ENCODE peak calls at places on chromosomes 11 and 22, in eight cellular contexts. M is IMR-90, H is GM12878, B is A549, I is K562, T is SK-N-SH, V is H1, D is HepG2. F is an unnamed sample.

GRCh38 chr22:37716708-37717107 is 19.9 kb downstream of the TRIOBP start:
- DNase-seq in M (peak), H (no peak), B (no peak), I (no peak), T (no peak), V (no peak), D (no peak), F (no peak)

GRCh38 chr11:117319214-117319840 is 3.3 kb upstream of the BACE1 start:
- DNase-seq in M (peak), H (no peak), B (no peak), I (no peak), T (no peak), V (no peak), D (no peak), F (no peak)

GRCh38 chr11:44066732-44067131 is 662 bp downstream of the ACCS start:
- DNase-seq in M (peak), H (no peak), B (no peak), I (peak), T (peak), V (no peak), D (no peak), F (no peak)

GRCh38 chr22:46289244-46289891 is 7.3 kb upstream of the GTSE1 start:
- DNase-seq in M (no peak), H (no peak), B (no peak), I (no peak), T (no peak), V (no peak), D (no peak), F (no peak)

GRCh38 chr11:5521540-5521939 is 5.0 kb upstream of the UBQLNL start:
- DNase-seq in M (no peak), H (no peak), B (no peak), I (peak), T (no peak), V (no peak), D (no peak), F (no peak)

GRCh38 chr22:46066691-46067090 is 83.6 kb upstream of the PPARA start:
- DNase-seq in M (no peak), H (no peak), B (no peak), I (no peak), T (no peak), V (no peak), D (no peak), F (no peak)

GRCh38 chr22:20106205-20106848 is 9.6 kb upstream of the RANBP1 start:
- DNase-seq in M (no peak), H (no peak), B (no peak), I (no peak), T (no peak), V (no peak), D (no peak), F (no peak)

GRCh38 chr11:46060013-46060412 is 61.2 kb downstream of the PHF21A start:
- DNase-seq in M (no peak), H (no peak), B (no peak), I (no peak), T (no peak), V (no peak), D (no peak), F (no peak)

GRCh38 chr11:47523491-47524199 is 29.3 kb downstream of the CELF1 start:
- DNase-seq in M (peak), H (no peak), B (peak), I (peak), T (no peak), V (no peak), D (peak), F (no peak)

GRCh38 chr11:60942970-60943565 is 8.9 kb downstream of the SLC15A3 start:
- DNase-seq in M (no peak), H (no peak), B (no peak), I (no peak), T (no peak), V (no peak), D (no peak), F (no peak)

GRCh38 chr22:43173976-43174720 is 12.8 kb downstream of the TTLL12 start:
- DNase-seq in M (no peak), H (no peak), B (no peak), I (no peak), T (no peak), V (no peak), D (no peak), F (no peak)

GRCh38 chr11:10456519-10456918 is 1.5 kb downstream of the AMPD3 start:
- DNase-seq in M (no peak), H (no peak), B (no peak), I (peak), T (no peak), V (no peak), D (no peak), F (no peak)

GRCh38 chr11:103202048-103202651 is 92.9 kb downstream of the DYNC2H1 start:
- DNase-seq in M (peak), H (no peak), B (peak), I (peak), T (peak), V (no peak), D (peak), F (no peak)

GRCh38 chr11:130979386-130979972 is 63.2 kb upstream of the SNX19 start:
- DNase-seq in M (peak), H (no peak), B (peak), I (peak), T (peak), V (no peak), D (no peak), F (no peak)

GRCh38 chr11:134332189-134332631 is 422 bp downstream of the GLB1L2 start:
- DNase-seq in M (no peak), H (no peak), B (no peak), I (peak), T (peak), V (peak), D (no peak), F (peak)

GRCh38 chr11:122748968-122749687 is 89.2 kb upstream of the CRTAM start:
- DNase-seq in M (peak), H (peak), B (no peak), I (no peak), T (no peak), V (no peak), D (no peak), F (no peak)

GRCh38 chr11:42870480-42870879 is 441.3 kb upstream of the API5 start:
- DNase-seq in M (no peak), H (no peak), B (no peak), I (no peak), T (peak), V (no peak), D (no peak), F (no peak)

GRCh38 chr11:116837231-116838091 is at the start of gene APOA1:
- DNase-seq in M (no peak), H (no peak), B (no peak), I (no peak), T (peak), V (no peak), D (peak), F (no peak)

GRCh38 chr11:113256431-113257227 is 57.8 kb upstream of the TTC12 start:
- DNase-seq in M (no peak), H (no peak), B (no peak), I (no peak), T (no peak), V (no peak), D (no peak), F (no peak)

GRCh38 chr11:119890466-119890865 is 161.5 kb upstream of the NECTIN1 start:
- DNase-seq in M (no peak), H (no peak), B (no peak), I (no peak), T (no peak), V (no peak), D (no peak), F (no peak)

GRCh38 chr11:76443254-76443935 is 1.4 kb upstream of the EMSY start:
- DNase-seq in M (no peak), H (no peak), B (no peak), I (peak), T (no peak), V (no peak), D (no peak), F (no peak)

GRCh38 chr11:48164836-48165235 is 51.8 kb upstream of the OR4B1 start:
- DNase-seq in M (no peak), H (no peak), B (no peak), I (no peak), T (no peak), V (no peak), D (no peak), F (no peak)

GRCh38 chr11:70811483-70811882 is 413.2 kb downstream of the CTTN start:
- DNase-seq in M (no peak), H (no peak), B (no peak), I (no peak), T (no peak), V (no peak), D (no peak), F (no peak)

GRCh38 chr11:10806206-10806605 is 2.5 kb downstream of the EIF4G2 start:
- DNase-seq in M (no peak), H (no peak), B (no peak), I (no peak), T (no peak), V (no peak), D (no peak), F (no peak)

GRCh38 chr22:49205401-49205800 is 622.3 kb downstream of the BRD1 start:
- DNase-seq in M (no peak), H (no peak), B (no peak), I (no peak), T (no peak), V (peak), D (no peak), F (peak)

GRCh38 chr22:29695129-29695926 is 24.5 kb upstream of the CABP7 start:
- DNase-seq in M (no peak), H (no peak), B (no peak), I (no peak), T (peak), V (no peak), D (no peak), F (no peak)

GRCh38 chr11:27807594-27807993 is 107.3 kb upstream of the BDNF start:
- DNase-seq in M (peak), H (no peak), B (no peak), I (no peak), T (no peak), V (no peak), D (no peak), F (no peak)

GRCh38 chr22:46801826-46802607 is 39.6 kb downstream of the TBC1D22A start:
- DNase-seq in M (no peak), H (no peak), B (no peak), I (no peak), T (no peak), V (no peak), D (no peak), F (no peak)

GRCh38 chr11:3165152-3165705 is at the start of gene OSBPL5:
- DNase-seq in M (peak), H (no peak), B (peak), I (peak), T (peak), V (no peak), D (no peak), F (peak)

GRCh38 chr11:57330029-57330428 is 5.3 kb upstream of the TNKS1BP1 start:
- DNase-seq in M (no peak), H (no peak), B (no peak), I (no peak), T (no peak), V (no peak), D (no peak), F (no peak)
- TF ChIP-seq USF2 in M (no peak), H (no peak), B (no peak), I (no peak), T (no peak), V (no peak), D (no peak), F (no peak)

GRCh38 chr11:92758216-92758615 is 211.2 kb upstream of the MTNR1B start:
- DNase-seq in M (no peak), H (no peak), B (no peak), I (no peak), T (no peak), V (no peak), D (no peak), F (no peak)
- TF ChIP-seq USF2 in M (no peak), H (no peak), B (no peak), I (no peak), T (no peak), V (no peak), D (no peak), F (no peak)

GRCh38 chr22:27214691-27215090 is 557.3 kb downstream of the MIAT start:
- DNase-seq in M (no peak), H (no peak), B (no peak), I (no peak), T (no peak), V (no peak), D (no peak), F (no peak)

GRCh38 chr22:27218012-27218483 is 560.7 kb downstream of the MIAT start:
- DNase-seq in M (no peak), H (no peak), B (no peak), I (no peak), T (peak), V (no peak), D (no peak), F (no peak)

GRCh38 chr22:27215826-27216320 is 558.5 kb downstream of the MIAT start:
- DNase-seq in M (no peak), H (no peak), B (no peak), I (no peak), T (no peak), V (no peak), D (no peak), F (no peak)

GRCh38 chr22:27217154-27217553 is 559.8 kb downstream of the MIAT start:
- DNase-seq in M (no peak), H (no peak), B (no peak), I (no peak), T (peak), V (no peak), D (no peak), F (no peak)

DNA sequence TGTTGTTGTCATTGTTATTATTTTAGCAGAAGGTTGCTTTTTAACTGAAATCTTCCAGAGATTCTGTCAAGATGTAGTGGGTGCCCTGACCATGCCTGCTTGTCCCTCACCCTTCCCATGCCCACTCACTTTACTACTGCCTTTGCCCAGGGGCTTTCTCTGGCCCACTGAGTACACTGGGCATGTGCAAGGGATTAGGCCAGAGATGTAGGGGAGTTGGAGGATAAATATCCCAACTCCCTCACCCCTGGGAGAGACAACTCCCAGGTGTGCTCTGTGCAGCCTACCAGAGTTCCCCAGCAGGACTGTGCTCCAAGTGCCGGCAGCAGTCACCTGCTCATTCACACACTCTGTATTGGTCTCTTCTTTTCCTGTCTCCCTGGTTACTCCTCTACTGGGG is 559.1 kb downstream of the MIAT start:
- DNase-seq in M (no peak), H (no peak), B (no peak), I (no peak), T (no peak), V (no peak), D (no peak), F (no peak)
- TF ChIP-seq USF2 in M (no peak), H (no peak), B (no peak), I (no peak), T (no peak), V (no peak), D (no peak), F (no peak)

DNA sequence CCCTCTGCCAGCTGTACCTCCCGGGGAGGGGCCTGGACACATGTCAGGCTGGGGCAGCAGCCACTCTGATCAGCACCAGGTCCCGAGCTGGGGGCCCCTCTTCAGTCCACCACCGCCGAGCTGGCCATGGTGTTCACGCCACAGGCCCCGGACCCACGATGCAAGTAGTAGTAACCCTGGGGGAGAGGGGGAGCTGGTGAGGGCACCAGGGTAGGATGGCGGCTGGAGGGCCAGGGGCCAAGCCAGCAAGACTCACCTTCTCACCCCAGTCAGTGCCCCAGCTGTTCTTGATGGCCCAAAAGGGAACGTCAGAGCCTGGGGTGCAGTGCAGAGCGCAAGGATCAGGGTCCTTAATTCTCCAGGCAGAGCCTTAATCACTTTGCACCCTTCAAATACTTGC is 4.6 kb downstream of the CTSF start:
- DNase-seq in M (no peak), H (no peak), B (no peak), I (no peak), T (no peak), V (no peak), D (no peak), F (no peak)
- TF ChIP-seq USF2 in M (no peak), H (no peak), B (no peak), I (no peak), T (no peak), V (no peak), D (no peak), F (no peak)

GRCh38 chr11:14583252-14584105 is 60.1 kb upstream of the PDE3B start:
- DNase-seq in M (no peak), H (no peak), B (no peak), I (no peak), T (peak), V (no peak), D (peak), F (no peak)

GRCh38 chr11:14585438-14585837 is 58.2 kb upstream of the PDE3B start:
- DNase-seq in M (no peak), H (no peak), B (no peak), I (no peak), T (no peak), V (no peak), D (no peak), F (no peak)

GRCh38 chr11:14582835-14583234 is 60.8 kb upstream of the PDE3B start:
- DNase-seq in M (no peak), H (no peak), B (no peak), I (no peak), T (no peak), V (no peak), D (no peak), F (no peak)

GRCh38 chr11:14587203-14587602 is 56.4 kb upstream of the PDE3B start:
- DNase-seq in M (no peak), H (no peak), B (no peak), I (no peak), T (no peak), V (no peak), D (no peak), F (no peak)

GRCh38 chr11:14584595-14584994 is 59.0 kb upstream of the PDE3B start:
- DNase-seq in M (no peak), H (no peak), B (no peak), I (no peak), T (peak), V (no peak), D (peak), F (no peak)
- TF ChIP-seq USF2 in M (no peak), H (no peak), B (no peak), I (no peak), T (no peak), V (no peak), D (no peak), F (no peak)

DNA sequence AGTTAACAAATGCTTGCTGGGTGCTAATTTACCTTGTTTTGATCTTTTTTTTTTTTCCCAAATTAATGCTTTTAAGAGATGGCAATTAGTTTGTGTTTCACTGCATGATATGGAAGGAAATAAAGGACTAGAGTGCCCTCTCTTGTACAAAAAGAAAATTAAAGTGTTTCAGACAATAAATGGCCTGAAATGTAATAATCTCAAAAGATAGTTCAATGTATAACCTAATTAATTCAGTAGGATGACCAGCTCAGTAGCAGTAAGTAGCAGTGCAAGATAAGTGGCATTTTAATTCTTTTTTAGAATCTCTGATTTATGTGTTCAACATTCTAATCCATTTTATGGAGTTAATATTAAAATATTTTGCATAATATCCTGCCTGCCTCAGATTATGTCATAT is 39.9 kb upstream of the MYO18B start:
- DNase-seq in M (peak), H (no peak), B (no peak), I (no peak), T (peak), V (no peak), D (peak), F (no peak)
- TF ChIP-seq USF2 in M (no peak), H (no peak), B (no peak), I (no peak), T (no peak), V (no peak), D (no peak), F (no peak)

DNA sequence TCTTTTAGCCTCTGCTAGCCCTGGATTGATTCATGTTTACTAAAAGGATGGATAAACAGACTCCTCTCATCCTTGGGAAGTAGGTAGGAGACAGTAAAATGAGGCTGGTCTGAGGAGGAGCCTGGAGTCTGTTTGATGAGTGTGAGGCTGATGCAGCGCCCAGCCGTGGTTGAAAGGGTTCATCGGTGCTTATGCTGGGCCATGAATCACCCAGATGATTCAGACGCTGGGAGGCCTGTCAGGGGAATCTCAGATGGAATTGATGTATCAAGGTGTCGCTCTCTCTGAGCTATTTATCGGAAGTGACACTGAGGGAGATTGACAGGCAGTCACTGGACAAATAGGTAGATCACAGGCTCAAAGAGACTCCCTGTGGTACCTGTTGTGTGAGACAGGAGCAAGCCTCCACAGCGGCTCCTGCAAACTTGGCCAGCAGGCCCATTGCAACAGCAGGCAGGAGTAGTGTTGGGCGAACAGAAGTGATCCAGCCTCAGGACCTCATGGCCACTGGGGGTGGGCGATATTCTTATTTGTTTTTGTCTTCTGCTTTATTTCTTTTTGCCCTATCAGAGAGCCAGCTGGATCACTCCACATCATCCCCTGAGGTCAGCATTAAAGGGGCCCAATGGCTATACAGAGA is 109.9 kb upstream of the CADM1 start:
- DNase-seq in M (peak), H (no peak), B (peak), I (no peak), T (no peak), V (no peak), D (peak), F (no peak)
- TF ChIP-seq USF2 in M (no peak), H (no peak), B (no peak), I (no peak), T (no peak), V (no peak), D (no peak), F (no peak)

F was measured in WTC11.